ENCODE peak calls at places on chromosome 10, in seven cellular contexts. One of them, this sample, is unnamed.

GRCh38 chr10:81708946-81709345 is 166.0 kb upstream of the NRG3 start:
- DNase-seq in ovary: no peak
- DNase-seq in mucosa of descending colon: no peak
- DNase-seq in GM12865: no peak
- DNase-seq in cardiac muscle cell: no peak
- DNase-seq in brain microvascular endothelial cell: no peak
- DNase-seq in colonic mucosa: no peak
- DNase-seq in this sample: no peak

GRCh38 chr10:30383366-30383765 is 34.3 kb upstream of the MTPAP start:
- DNase-seq in ovary: peak
- DNase-seq in mucosa of descending colon: no peak
- DNase-seq in GM12865: no peak
- DNase-seq in cardiac muscle cell: peak
- DNase-seq in brain microvascular endothelial cell: no peak
- DNase-seq in colonic mucosa: no peak
- DNase-seq in this sample: no peak

GRCh38 chr10:69861251-69862240 is 59.8 kb downstream of the COL13A1 start:
- DNase-seq in ovary: no peak
- DNase-seq in mucosa of descending colon: no peak
- DNase-seq in GM12865: peak
- DNase-seq in cardiac muscle cell: no peak
- DNase-seq in brain microvascular endothelial cell: peak
- DNase-seq in colonic mucosa: no peak
- DNase-seq in this sample: peak

GRCh38 chr10:48801026-48801425 is 116.4 kb downstream of the WDFY4 start:
- DNase-seq in ovary: no peak
- DNase-seq in mucosa of descending colon: no peak
- DNase-seq in GM12865: no peak
- DNase-seq in cardiac muscle cell: no peak
- DNase-seq in brain microvascular endothelial cell: no peak
- DNase-seq in colonic mucosa: no peak
- DNase-seq in this sample: no peak

GRCh38 chr10:6204063-6204340 is 1.3 kb downstream of the PFKFB3 start:
- DNase-seq in ovary: no peak
- DNase-seq in mucosa of descending colon: peak
- DNase-seq in GM12865: peak
- DNase-seq in cardiac muscle cell: peak
- DNase-seq in brain microvascular endothelial cell: no peak
- DNase-seq in colonic mucosa: peak
- DNase-seq in this sample: no peak

GRCh38 chr10:3853016-3853415 is 68.0 kb upstream of the KLF6 start:
- DNase-seq in ovary: no peak
- DNase-seq in mucosa of descending colon: no peak
- DNase-seq in GM12865: no peak
- DNase-seq in cardiac muscle cell: no peak
- DNase-seq in brain microvascular endothelial cell: no peak
- DNase-seq in colonic mucosa: no peak
- DNase-seq in this sample: no peak

GRCh38 chr10:90363799-90364483 is 493.9 kb downstream of the HTR7 start:
- DNase-seq in ovary: no peak
- DNase-seq in mucosa of descending colon: no peak
- DNase-seq in GM12865: no peak
- DNase-seq in cardiac muscle cell: no peak
- DNase-seq in brain microvascular endothelial cell: no peak
- DNase-seq in colonic mucosa: no peak
- DNase-seq in this sample: no peak

GRCh38 chr10:45373003-45373782 is 823 bp upstream of the ALOX5 start:
- DNase-seq in ovary: no peak
- DNase-seq in mucosa of descending colon: peak
- DNase-seq in GM12865: peak
- DNase-seq in cardiac muscle cell: peak
- DNase-seq in brain microvascular endothelial cell: no peak
- DNase-seq in colonic mucosa: no peak
- DNase-seq in this sample: no peak

GRCh38 chr10:105159268-105159667 is 518.2 kb downstream of the SORCS3 start:
- DNase-seq in ovary: no peak
- DNase-seq in mucosa of descending colon: no peak
- DNase-seq in GM12865: no peak
- DNase-seq in cardiac muscle cell: no peak
- DNase-seq in brain microvascular endothelial cell: no peak
- DNase-seq in colonic mucosa: no peak
- DNase-seq in this sample: no peak

GRCh38 chr10:95474228-95475002 is 86.8 kb downstream of the SORBS1 start:
- DNase-seq in ovary: no peak
- DNase-seq in mucosa of descending colon: no peak
- DNase-seq in GM12865: no peak
- DNase-seq in cardiac muscle cell: no peak
- DNase-seq in brain microvascular endothelial cell: no peak
- DNase-seq in colonic mucosa: peak
- DNase-seq in this sample: peak

GRCh38 chr10:113822174-113822573 is 31.7 kb downstream of the DCLRE1A start:
- DNase-seq in ovary: no peak
- DNase-seq in mucosa of descending colon: no peak
- DNase-seq in GM12865: no peak
- DNase-seq in cardiac muscle cell: no peak
- DNase-seq in brain microvascular endothelial cell: no peak
- DNase-seq in colonic mucosa: no peak
- DNase-seq in this sample: no peak

GRCh38 chr10:1404236-1404952 is 332.9 kb downstream of the ADARB2 start:
- DNase-seq in ovary: no peak
- DNase-seq in mucosa of descending colon: no peak
- DNase-seq in GM12865: no peak
- DNase-seq in cardiac muscle cell: no peak
- DNase-seq in brain microvascular endothelial cell: no peak
- DNase-seq in colonic mucosa: no peak
- DNase-seq in this sample: no peak

GRCh38 chr10:89043052-89043451 is 52.5 kb downstream of the FAS start:
- DNase-seq in ovary: no peak
- DNase-seq in mucosa of descending colon: no peak
- DNase-seq in GM12865: no peak
- DNase-seq in cardiac muscle cell: no peak
- DNase-seq in brain microvascular endothelial cell: no peak
- DNase-seq in colonic mucosa: no peak
- DNase-seq in this sample: no peak

GRCh38 chr10:109062371-109062770 is 860.9 kb downstream of the XPNPEP1 start:
- DNase-seq in ovary: no peak
- DNase-seq in mucosa of descending colon: no peak
- DNase-seq in GM12865: peak
- DNase-seq in cardiac muscle cell: no peak
- DNase-seq in brain microvascular endothelial cell: no peak
- DNase-seq in colonic mucosa: no peak
- DNase-seq in this sample: no peak

GRCh38 chr10:60257767-60258428 is 131.8 kb downstream of the ANK3 start:
- DNase-seq in ovary: no peak
- DNase-seq in mucosa of descending colon: no peak
- DNase-seq in GM12865: no peak
- DNase-seq in cardiac muscle cell: no peak
- DNase-seq in brain microvascular endothelial cell: no peak
- DNase-seq in colonic mucosa: no peak
- DNase-seq in this sample: no peak

GRCh38 chr10:97355571-97355975 is 21.0 kb upstream of the FRAT2 start:
- DNase-seq in ovary: no peak
- DNase-seq in mucosa of descending colon: no peak
- DNase-seq in GM12865: no peak
- DNase-seq in cardiac muscle cell: peak
- DNase-seq in brain microvascular endothelial cell: no peak
- DNase-seq in colonic mucosa: peak
- DNase-seq in this sample: no peak
- TF ChIP-seq CTCF in ovary: no peak
- TF ChIP-seq CTCF in mucosa of descending colon: no peak
- TF ChIP-seq CTCF in GM12865: peak
- TF ChIP-seq CTCF in cardiac muscle cell: peak
- TF ChIP-seq CTCF in brain microvascular endothelial cell: peak
- TF ChIP-seq CTCF in colonic mucosa: peak
- TF ChIP-seq CTCF in this sample: peak

GRCh38 chr10:11146402-11147171 is 128.9 kb downstream of the CELF2 start:
- DNase-seq in ovary: no peak
- DNase-seq in mucosa of descending colon: no peak
- DNase-seq in GM12865: no peak
- DNase-seq in cardiac muscle cell: no peak
- DNase-seq in brain microvascular endothelial cell: peak
- DNase-seq in colonic mucosa: no peak
- DNase-seq in this sample: no peak

GRCh38 chr10:11144626-11145497 is 127.2 kb downstream of the CELF2 start:
- DNase-seq in ovary: no peak
- DNase-seq in mucosa of descending colon: no peak
- DNase-seq in GM12865: no peak
- DNase-seq in cardiac muscle cell: peak
- DNase-seq in brain microvascular endothelial cell: no peak
- DNase-seq in colonic mucosa: no peak
- DNase-seq in this sample: no peak

GRCh38 chr10:11147723-11148122 is 130.1 kb downstream of the CELF2 start:
- DNase-seq in ovary: no peak
- DNase-seq in mucosa of descending colon: peak
- DNase-seq in GM12865: no peak
- DNase-seq in cardiac muscle cell: no peak
- DNase-seq in brain microvascular endothelial cell: no peak
- DNase-seq in colonic mucosa: no peak
- DNase-seq in this sample: no peak

GRCh38 chr10:11143240-11143639 is 125.6 kb downstream of the CELF2 start:
- DNase-seq in ovary: no peak
- DNase-seq in mucosa of descending colon: no peak
- DNase-seq in GM12865: peak
- DNase-seq in cardiac muscle cell: no peak
- DNase-seq in brain microvascular endothelial cell: no peak
- DNase-seq in colonic mucosa: no peak
- DNase-seq in this sample: no peak

DNA sequence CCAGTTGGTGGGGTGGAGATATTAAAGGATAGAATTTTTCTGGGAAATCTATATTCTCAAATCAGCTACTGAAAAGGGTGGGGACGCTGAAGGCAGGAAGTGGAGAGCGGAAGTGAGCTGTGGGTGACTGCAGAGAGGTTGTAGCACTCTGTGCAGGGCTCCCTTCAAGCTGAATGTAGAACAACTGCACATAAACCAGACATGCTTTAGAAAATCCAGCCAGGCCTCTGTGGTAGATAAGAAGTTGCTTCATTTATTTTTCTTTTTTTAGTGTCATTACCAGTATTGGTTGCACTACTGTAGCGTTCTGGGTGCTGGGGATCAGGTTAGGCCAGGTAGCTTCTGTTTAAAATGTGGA is 127.8 kb downstream of the CELF2 start:
- DNase-seq in ovary: no peak
- DNase-seq in mucosa of descending colon: peak
- DNase-seq in GM12865: peak
- DNase-seq in cardiac muscle cell: peak
- DNase-seq in brain microvascular endothelial cell: no peak
- DNase-seq in colonic mucosa: peak
- DNase-seq in this sample: no peak
- H3K4me3 ChIP-seq in ovary: no peak
- H3K4me3 ChIP-seq in mucosa of descending colon: no peak
- H3K4me3 ChIP-seq in GM12865: peak
- H3K4me3 ChIP-seq in cardiac muscle cell: no peak
- H3K4me3 ChIP-seq in brain microvascular endothelial cell: no peak
- H3K4me3 ChIP-seq in colonic mucosa: no peak
- H3K4me3 ChIP-seq in this sample: no peak

GRCh38 chr10:32017044-32017443 is 39.2 kb downstream of the KIF5B start:
- DNase-seq in ovary: no peak
- DNase-seq in mucosa of descending colon: no peak
- DNase-seq in GM12865: no peak
- DNase-seq in cardiac muscle cell: no peak
- DNase-seq in brain microvascular endothelial cell: no peak
- DNase-seq in colonic mucosa: no peak
- DNase-seq in this sample: no peak
- TF ChIP-seq CTCF in ovary: no peak
- TF ChIP-seq CTCF in mucosa of descending colon: no peak
- TF ChIP-seq CTCF in GM12865: no peak
- TF ChIP-seq CTCF in cardiac muscle cell: no peak
- TF ChIP-seq CTCF in brain microvascular endothelial cell: no peak
- TF ChIP-seq CTCF in colonic mucosa: no peak
- TF ChIP-seq CTCF in this sample: no peak

DNA sequence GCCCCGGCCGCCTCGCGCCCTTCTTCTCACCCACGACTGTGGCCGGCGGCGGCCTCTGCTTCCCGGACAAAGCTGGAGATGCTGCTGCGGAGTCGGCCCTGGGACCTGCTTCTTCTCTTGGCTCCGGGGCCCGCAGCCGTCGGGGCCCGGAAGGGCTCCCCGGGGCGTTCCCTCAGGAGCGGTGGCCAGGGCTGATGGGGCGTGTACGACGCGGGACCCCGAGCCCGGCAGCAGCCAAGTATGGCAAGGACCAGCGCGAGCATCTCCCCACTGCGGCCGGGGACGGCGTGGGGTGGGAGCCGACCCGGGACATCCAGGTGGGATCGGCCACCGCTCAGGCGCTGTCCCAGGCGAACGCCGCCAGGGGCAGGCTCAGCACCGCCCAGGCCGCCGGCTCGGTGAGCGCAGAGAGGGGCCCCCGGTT is 27.6 kb upstream of the BMS1 start:
- DNase-seq in ovary: no peak
- DNase-seq in mucosa of descending colon: no peak
- DNase-seq in GM12865: no peak
- DNase-seq in cardiac muscle cell: peak
- DNase-seq in brain microvascular endothelial cell: no peak
- DNase-seq in colonic mucosa: no peak
- DNase-seq in this sample: no peak
- H3K4me3 ChIP-seq in ovary: peak
- H3K4me3 ChIP-seq in mucosa of descending colon: no peak
- H3K4me3 ChIP-seq in GM12865: no peak
- H3K4me3 ChIP-seq in cardiac muscle cell: peak
- H3K4me3 ChIP-seq in brain microvascular endothelial cell: no peak
- H3K4me3 ChIP-seq in colonic mucosa: peak
- H3K4me3 ChIP-seq in this sample: no peak

GRCh38 chr10:13957856-13958255 is 371.1 kb downstream of the PRPF18 start:
- DNase-seq in ovary: no peak
- DNase-seq in mucosa of descending colon: no peak
- DNase-seq in GM12865: no peak
- DNase-seq in cardiac muscle cell: no peak
- DNase-seq in brain microvascular endothelial cell: no peak
- DNase-seq in colonic mucosa: no peak
- DNase-seq in this sample: no peak

GRCh38 chr10:13955426-13955825 is 368.7 kb downstream of the PRPF18 start:
- DNase-seq in ovary: no peak
- DNase-seq in mucosa of descending colon: no peak
- DNase-seq in GM12865: no peak
- DNase-seq in cardiac muscle cell: no peak
- DNase-seq in brain microvascular endothelial cell: no peak
- DNase-seq in colonic mucosa: no peak
- DNase-seq in this sample: no peak

GRCh38 chr10:13959443-13960359 is 371.0 kb downstream of the FRMD4A start:
- DNase-seq in ovary: no peak
- DNase-seq in mucosa of descending colon: no peak
- DNase-seq in GM12865: no peak
- DNase-seq in cardiac muscle cell: peak
- DNase-seq in brain microvascular endothelial cell: no peak
- DNase-seq in colonic mucosa: no peak
- DNase-seq in this sample: no peak

GRCh38 chr10:13953371-13953770 is 366.6 kb downstream of the PRPF18 start:
- DNase-seq in ovary: no peak
- DNase-seq in mucosa of descending colon: no peak
- DNase-seq in GM12865: no peak
- DNase-seq in cardiac muscle cell: no peak
- DNase-seq in brain microvascular endothelial cell: peak
- DNase-seq in colonic mucosa: no peak
- DNase-seq in this sample: no peak

DNA sequence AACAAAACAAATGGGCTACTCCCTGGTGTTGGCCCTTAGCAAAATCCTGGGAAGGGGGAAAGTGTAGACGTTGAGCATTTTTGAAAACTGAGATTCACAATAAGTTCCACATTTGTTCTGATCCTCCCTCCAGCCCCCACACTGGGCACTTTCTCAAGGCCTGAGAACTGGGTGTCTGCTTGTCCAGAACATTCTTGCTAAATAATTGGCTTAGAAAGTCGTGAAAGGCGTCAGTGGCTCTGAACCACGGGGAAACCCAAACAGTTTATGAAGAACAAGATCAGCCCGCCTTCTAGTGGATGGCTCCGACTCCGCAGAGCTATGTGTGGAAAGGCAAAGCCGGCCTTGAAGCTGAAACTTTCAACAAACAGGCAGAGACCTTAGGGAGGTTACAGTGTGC is 370.1 kb downstream of the PRPF18 start:
- DNase-seq in ovary: peak
- DNase-seq in mucosa of descending colon: peak
- DNase-seq in GM12865: no peak
- DNase-seq in cardiac muscle cell: no peak
- DNase-seq in brain microvascular endothelial cell: peak
- DNase-seq in colonic mucosa: peak
- DNase-seq in this sample: no peak
- TF ChIP-seq CTCF in ovary: no peak
- TF ChIP-seq CTCF in mucosa of descending colon: no peak
- TF ChIP-seq CTCF in GM12865: no peak
- TF ChIP-seq CTCF in cardiac muscle cell: peak
- TF ChIP-seq CTCF in brain microvascular endothelial cell: peak
- TF ChIP-seq CTCF in colonic mucosa: no peak
- TF ChIP-seq CTCF in this sample: peak

This sample was measured in LNCaP clone FGC.